ENCODE peak calls at places on chromosomes 16 and 17, in ten cellular contexts. S is IMR-90; I is lower lobe of right lung; O is CD8-positive, alpha-beta T cell; M is A549; C is upper lobe of left lung; G is GM12878; F is pancreas; T is heart left ventricle; A is Panc1. N is an unnamed sample.

GRCh38 chr17:10021239-10021638 is 116.2 kb upstream of the RCVRN start:
- ATAC-seq in I (peak), C (peak), S (peak), F (peak), O (no peak), A (no peak), G (no peak), T (peak), M (no peak), N (peak)

GRCh38 chr16:17311333-17312099 is 159.2 kb downstream of the XYLT1 start:
- ATAC-seq in C (no peak), M (no peak), I (no peak), A (no peak), O (no peak), S (no peak), F (no peak), T (no peak), G (no peak), N (no peak)

GRCh38 chr17:42704495-42705494 is 22.5 kb downstream of the CNTNAP1 start:
- ATAC-seq in G (peak), T (no peak), F (no peak), C (no peak), O (no peak), S (no peak), A (no peak), I (no peak), M (no peak), N (no peak)

GRCh38 chr17:64110436-64111152 is 19.4 kb downstream of the ERN1 start:
- ATAC-seq in O (no peak), G (no peak), S (no peak), T (no peak), C (no peak), I (no peak), A (no peak), M (no peak), F (no peak), N (no peak)

GRCh38 chr17:19239544-19239943 is 2.4 kb downstream of the EPN2 start:
- ATAC-seq in S (no peak), G (no peak), A (no peak), M (no peak), F (no peak), I (peak), C (no peak), O (no peak), T (no peak), N (no peak)

GRCh38 chr17:71446635-71447034 is 674.2 kb upstream of the SOX9 start:
- ATAC-seq in F (no peak), O (no peak), M (no peak), A (no peak), S (no peak), G (no peak), C (no peak), T (no peak), I (no peak), N (no peak)

GRCh38 chr16:5176505-5176904 is 78.9 kb upstream of the EEF2KMT start:
- ATAC-seq in S (no peak), C (no peak), A (no peak), G (no peak), O (no peak), T (no peak), F (no peak), I (no peak), M (no peak), N (no peak)

GRCh38 chr17:49633762-49634486 is 44.0 kb downstream of the SPOP start:
- ATAC-seq in C (no peak), F (no peak), O (no peak), S (no peak), G (no peak), T (no peak), A (no peak), I (no peak), M (no peak), N (no peak)

GRCh38 chr16:66588981-66589713 is 9.9 kb downstream of the CMTM2 start:
- ATAC-seq in G (peak), M (peak), A (peak), S (peak), T (peak), F (peak), I (peak), O (peak), C (peak), N (peak)

GRCh38 chr16:27332105-27332504 is 18.3 kb downstream of the IL4R start:
- ATAC-seq in C (no peak), I (no peak), S (no peak), G (no peak), A (no peak), M (no peak), F (no peak), O (no peak), T (peak), N (no peak)

DNA sequence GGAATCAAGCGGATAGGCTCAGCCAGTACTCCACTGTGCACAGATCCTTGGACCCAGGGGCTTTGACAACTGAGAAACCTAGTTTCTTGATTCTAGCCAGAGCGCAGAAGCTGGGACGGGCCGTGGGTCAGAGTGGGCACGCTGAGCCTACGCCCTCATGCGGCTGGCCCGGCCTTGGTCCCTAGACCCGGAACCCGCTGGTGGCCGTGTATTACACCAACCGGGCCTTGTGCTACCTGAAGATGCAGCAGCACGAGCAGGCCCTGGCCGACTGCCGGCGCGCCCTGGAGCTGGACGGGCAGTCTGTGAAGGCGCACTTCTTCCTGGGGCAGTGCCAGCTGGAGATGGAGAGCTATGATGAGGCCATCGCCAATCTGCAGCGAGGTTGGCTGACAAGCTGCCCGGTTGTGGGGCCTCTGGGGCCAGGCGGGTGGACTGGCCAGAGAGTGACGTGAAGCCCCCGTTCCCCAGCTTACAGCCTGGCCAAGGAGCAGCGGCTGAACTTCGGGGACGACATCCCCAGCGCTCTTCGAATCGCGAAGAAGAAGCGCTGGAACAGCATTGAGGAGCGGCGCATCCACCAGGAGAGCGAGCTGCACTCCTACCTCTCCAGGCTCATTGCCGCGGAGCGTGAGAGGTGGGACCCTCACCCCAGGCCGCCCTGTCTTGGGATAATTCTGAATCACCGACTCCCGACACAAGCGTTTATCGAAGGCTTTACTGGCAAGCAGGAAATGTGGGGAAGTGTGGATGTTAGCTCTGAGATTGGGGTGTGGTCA is 946 bp downstream of the STUB1 start:
- ATAC-seq in I (no peak), A (no peak), F (no peak), C (no peak), O (no peak), S (no peak), G (no peak), M (no peak), T (no peak), N (no peak)
- TF ChIP-seq CTCF in I (no peak), A (peak), F (no peak), C (no peak), O (no peak), S (peak), G (peak), M (no peak), T (no peak), N (no peak)

GRCh38 chr16:87056083-87056482 is 261.1 kb downstream of the C16orf95 start:
- ATAC-seq in M (no peak), A (peak), T (peak), I (no peak), C (no peak), F (no peak), S (peak), G (no peak), O (no peak), N (no peak)
- TF ChIP-seq CTCF in M (no peak), A (peak), T (peak), I (no peak), C (no peak), F (no peak), S (peak), G (no peak), O (no peak), N (no peak)

GRCh38 chr17:33021731-33022408 is 30.2 kb downstream of the SPACA3 start:
- ATAC-seq in F (no peak), O (no peak), A (no peak), C (no peak), M (no peak), S (peak), G (no peak), T (no peak), I (no peak), N (no peak)
- TF ChIP-seq CTCF in F (no peak), O (no peak), A (no peak), C (no peak), M (no peak), S (peak), G (no peak), T (no peak), I (no peak), N (no peak)

GRCh38 chr17:76081295-76082210 is 2.6 kb downstream of the ZACN start:
- ATAC-seq in F (no peak), A (peak), T (peak), O (no peak), M (no peak), G (no peak), C (no peak), S (no peak), I (no peak), N (no peak)

GRCh38 chr17:76080934-76081287 is 1.9 kb downstream of the ZACN start:
- ATAC-seq in O (no peak), S (no peak), A (no peak), M (no peak), G (no peak), C (no peak), I (no peak), F (no peak), T (no peak), N (no peak)

GRCh38 chr17:76080207-76080933 is 1.4 kb downstream of the ZACN start:
- ATAC-seq in F (peak), G (peak), O (no peak), A (peak), S (peak), T (peak), C (no peak), M (no peak), I (no peak), N (no peak)

GRCh38 chr17:76078859-76079576 is at the start of gene ZACN:
- ATAC-seq in F (no peak), T (no peak), I (no peak), A (no peak), G (no peak), C (no peak), O (no peak), M (no peak), S (no peak), N (no peak)

DNA sequence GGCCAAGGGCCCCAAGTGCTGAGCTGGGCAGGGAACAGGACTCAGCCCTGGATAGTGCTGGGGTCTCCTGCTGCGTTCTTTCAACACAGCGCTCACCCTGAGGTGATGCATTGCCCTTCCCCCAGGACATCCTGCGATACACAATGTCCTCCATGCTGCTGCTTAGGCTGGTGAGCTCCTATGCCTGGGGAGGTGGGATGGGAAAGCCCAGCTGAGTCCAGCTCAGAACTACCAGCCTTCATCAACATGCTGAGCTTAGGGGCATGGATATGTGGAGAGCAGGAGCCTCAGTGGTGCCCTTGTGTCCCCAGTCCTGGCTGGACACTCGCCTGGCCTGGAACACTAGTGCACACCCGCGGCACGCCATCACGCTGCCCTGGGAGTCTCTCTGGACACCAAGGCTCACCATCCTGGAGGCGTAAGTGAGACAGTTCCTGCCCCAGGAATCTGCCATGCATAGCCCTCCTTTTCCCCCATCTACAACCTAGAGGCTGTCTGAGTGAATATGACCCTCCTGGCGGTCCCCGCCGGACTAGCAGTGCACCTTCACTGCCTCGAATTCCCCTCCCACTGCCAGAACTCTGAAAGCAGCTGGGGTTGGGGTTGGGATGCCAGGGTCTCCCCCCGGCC is 710 bp downstream of the ZACN start:
- ATAC-seq in S (peak), O (peak), F (no peak), M (no peak), I (no peak), G (peak), A (peak), T (peak), C (no peak), N (no peak)
- TF ChIP-seq CTCF in S (no peak), O (no peak), F (no peak), M (no peak), I (no peak), G (no peak), A (no peak), T (no peak), C (no peak), N (no peak)

GRCh38 chr17:39820541-39820940 is 43.6 kb downstream of the IKZF3 start:
- ATAC-seq in A (no peak), T (no peak), F (no peak), O (no peak), G (peak), I (peak), M (no peak), C (no peak), S (no peak), N (no peak)
- TF ChIP-seq CTCF in A (no peak), T (no peak), F (no peak), O (no peak), G (peak), I (no peak), M (no peak), C (no peak), S (no peak), N (no peak)

GRCh38 chr16:88454315-88455057 is 1.4 kb downstream of the ZFPM1 start:
- ATAC-seq in S (no peak), I (peak), F (peak), G (peak), O (no peak), A (peak), T (peak), C (no peak), M (peak), N (no peak)

GRCh38 chr16:88458773-88459235 is 5.7 kb downstream of the ZFPM1 start:
- ATAC-seq in A (no peak), C (no peak), T (no peak), O (no peak), S (no peak), G (no peak), F (no peak), I (no peak), M (no peak), N (no peak)

GRCh38 chr16:88458039-88458772 is 5.1 kb downstream of the ZFPM1 start:
- ATAC-seq in S (no peak), G (no peak), T (no peak), A (no peak), I (no peak), C (no peak), M (no peak), O (no peak), F (no peak), N (no peak)

GRCh38 chr16:88455610-88456355 is 2.7 kb downstream of the ZFPM1 start:
- ATAC-seq in S (no peak), A (peak), T (no peak), M (peak), C (no peak), O (peak), I (peak), F (no peak), G (peak), N (no peak)

GRCh38 chr16:88456356-88457292 is 3.5 kb downstream of the ZFPM1 start:
- ATAC-seq in A (no peak), M (no peak), I (no peak), C (no peak), S (no peak), F (no peak), G (no peak), T (no peak), O (no peak), N (no peak)
- TF ChIP-seq CTCF in A (no peak), M (no peak), I (no peak), C (no peak), S (no peak), F (no peak), G (no peak), T (no peak), O (no peak), N (no peak)

GRCh38 chr17:3723556-3724372 is at the start of gene HASPIN:
- ATAC-seq in C (peak), I (peak), A (peak), F (peak), M (peak), O (peak), T (peak), G (peak), S (peak), N (peak)
- TF ChIP-seq CTCF in C (peak), I (peak), A (no peak), F (no peak), M (no peak), O (no peak), T (no peak), G (no peak), S (peak), N (peak)

N was measured in gastroesophageal sphincter.